ENCODE peak calls at places on chromosomes 6 and 20, in seven cellular contexts. H, A, L, C, U, N and I are unnamed samples.

GRCh38 chr20:57047281-57048026 is 219.0 kb downstream of the BMP7 start:
- DNase-seq in N (no peak), A (no peak), H (no peak), L (no peak), C (no peak), U (peak), I (no peak)

GRCh38 chr6:40414617-40415016 is 172.5 kb downstream of the LRFN2 start:
- DNase-seq in H (no peak), L (no peak), A (no peak), C (no peak), U (no peak), N (no peak), I (no peak)

GRCh38 chr20:41138217-41138526 is 829 bp downstream of the PLCG1 start:
- DNase-seq in N (no peak), C (no peak), H (no peak), L (no peak), A (no peak), U (no peak), I (no peak)

GRCh38 chr6:100491947-100492670 is 27.4 kb upstream of the SIM1 start:
- DNase-seq in H (no peak), N (no peak), U (no peak), C (no peak), A (no peak), L (no peak), I (no peak)

GRCh38 chr6:70843328-70843918 is 113.4 kb downstream of the B3GAT2 start:
- DNase-seq in A (no peak), H (no peak), C (no peak), U (no peak), N (no peak), L (no peak), I (no peak)

GRCh38 chr6:40545954-40546353 is 41.2 kb downstream of the LRFN2 start:
- DNase-seq in L (no peak), H (no peak), U (no peak), A (no peak), N (no peak), C (no peak), I (no peak)

GRCh38 chr6:160337301-160337700 is 10.9 kb upstream of the SLC22A3 start:
- DNase-seq in C (no peak), U (no peak), H (no peak), L (peak), N (peak), A (no peak), I (no peak)

GRCh38 chr6:79719248-79719975 is 88.3 kb downstream of the SH3BGRL2 start:
- DNase-seq in C (no peak), H (no peak), N (peak), U (no peak), L (peak), A (no peak), I (no peak)

GRCh38 chr20:33113387-33113908 is 34.0 kb downstream of the BPIFB4 start:
- DNase-seq in U (no peak), C (no peak), H (no peak), L (no peak), N (no peak), A (no peak), I (no peak)

GRCh38 chr6:11120273-11121005 is 8.9 kb upstream of the ERVFRD-1 start:
- DNase-seq in A (no peak), C (no peak), L (peak), U (no peak), N (no peak), H (no peak), I (no peak)

GRCh38 chr6:54112171-54112650 is 968 bp downstream of the MLIP start:
- DNase-seq in C (no peak), A (no peak), L (peak), U (no peak), N (no peak), H (no peak), I (no peak)

GRCh38 chr6:28488916-28489365 is 26.7 kb downstream of the GPX6 start:
- DNase-seq in C (no peak), H (peak), U (no peak), A (no peak), N (peak), L (peak), I (no peak)

GRCh38 chr6:19836799-19837510 is at the start of gene ID4:
- DNase-seq in N (no peak), A (no peak), L (peak), H (peak), C (no peak), U (peak), I (peak)

GRCh38 chr20:7622399-7622961 is 317.8 kb downstream of the HAO1 start:
- DNase-seq in U (no peak), N (no peak), H (no peak), A (no peak), C (no peak), L (no peak), I (no peak)

GRCh38 chr20:49276895-49277785 is 717 bp downstream of the ZNFX1 start:
- DNase-seq in L (no peak), N (no peak), H (no peak), U (no peak), C (peak), A (no peak), I (no peak)

GRCh38 chr6:52503344-52503747 is 73.5 kb downstream of the TRAM2 start:
- DNase-seq in C (no peak), L (no peak), N (no peak), A (no peak), U (no peak), H (no peak), I (no peak)

GRCh38 chr6:52416629-52417151 is 3.5 kb upstream of the EFHC1 start:
- DNase-seq in A (no peak), C (no peak), N (peak), U (peak), H (peak), L (peak), I (peak)

GRCh38 chr6:91299544-91300491 is 712.9 kb upstream of the MAP3K7 start:
- DNase-seq in H (no peak), U (no peak), L (peak), C (no peak), A (no peak), N (no peak), I (no peak)

GRCh38 chr6:45965787-45966186 is 49.9 kb downstream of the CLIC5 start:
- DNase-seq in N (peak), A (no peak), L (peak), H (no peak), C (no peak), U (no peak), I (peak)

GRCh38 chr6:127201321-127201720 is 65.3 kb upstream of the RNF146 start:
- DNase-seq in C (no peak), U (no peak), A (no peak), L (no peak), N (no peak), H (no peak), I (no peak)

GRCh38 chr6:74928203-74928602 is 277.6 kb downstream of the COL12A1 start:
- DNase-seq in L (no peak), H (no peak), A (no peak), C (no peak), N (no peak), U (no peak), I (no peak)